ENCODE peak calls at places on chromosomes 2 and 18, in six cellular contexts. J is heart left ventricle, E is upper lobe of left lung, Z is body of pancreas, Q is HCT116, M is K562. L is an unnamed sample. For H3K4me1, the result is how much of the 10 kb centered on the place peaks cover.

GRCh38 chr2:202019689-202020450 is 13.8 kb upstream of the FZD7 start:
- ATAC-seq in J (peak), E (no peak), Z (no peak), Q (no peak), M (no peak), L (no peak)

GRCh38 chr2:235088608-235089020 is 136.8 kb downstream of the SH3BP4 start:
- ATAC-seq in J (no peak), E (peak), Z (no peak), Q (no peak), M (no peak), L (no peak)

GRCh38 chr2:47984041-47984440 is 77.7 kb upstream of the FBXO11 start:
- ATAC-seq in J (peak), E (no peak), Z (no peak), Q (no peak), M (peak), L (no peak)

GRCh38 chr18:1292167-1292566 is 387.5 kb downstream of the ADCYAP1 start:
- ATAC-seq in J (no peak), E (no peak), Z (peak), Q (no peak), M (no peak), L (no peak)

GRCh38 chr2:44759823-44760222 is 181.7 kb upstream of the SIX3 start:
- ATAC-seq in J (no peak), E (no peak), Z (no peak), Q (no peak), M (no peak), L (no peak)

GRCh38 chr2:101113441-101114267 is 37.5 kb downstream of the TBC1D8 start:
- ATAC-seq in J (no peak), E (peak), Z (peak), Q (peak), M (no peak), L (peak)

GRCh38 chr2:28516430-28516829 is 20.6 kb downstream of the PLB1 start:
- ATAC-seq in J (no peak), E (peak), Z (no peak), Q (no peak), M (no peak), L (no peak)

GRCh38 chr2:26396734-26397298 is 4.9 kb upstream of the DRC1 start:
- ATAC-seq in J (no peak), E (no peak), Z (no peak), Q (no peak), M (peak), L (no peak)

GRCh38 chr2:197209274-197209673 is 101.3 kb downstream of the ANKRD44 start:
- ATAC-seq in J (no peak), E (no peak), Z (peak), Q (no peak), M (no peak), L (no peak)

GRCh38 chr2:15665067-15665942 is 73.6 kb downstream of the DDX1 start:
- ATAC-seq in J (no peak), E (no peak), Z (no peak), Q (peak), M (peak), L (no peak)

GRCh38 chr2:28809927-28810326 is 707 bp upstream of the SPDYA start:
- ATAC-seq in J (peak), E (peak), Z (no peak), Q (no peak), M (no peak), L (no peak)

GRCh38 chr2:48423376-48423775 is 106.6 kb upstream of the STON1 start:
- ATAC-seq in J (no peak), E (no peak), Z (no peak), Q (no peak), M (no peak), L (no peak)

GRCh38 chr2:98601532-98602132 is 6.7 kb downstream of the COA5 start:
- ATAC-seq in J (peak), E (peak), Z (peak), Q (peak), M (peak), L (peak)

GRCh38 chr18:59865241-59865986 is 34.4 kb upstream of the PMAIP1 start:
- ATAC-seq in J (no peak), E (no peak), Z (no peak), Q (no peak), M (no peak), L (no peak)

GRCh38 chr2:138275881-138276280 is 225.7 kb upstream of the SPOPL start:
- ATAC-seq in J (no peak), E (peak), Z (peak), Q (no peak), M (no peak), L (no peak)

GRCh38 chr18:61972389-61973264 is 79.8 kb upstream of the RNF152 start:
- ATAC-seq in J (peak), E (peak), Z (no peak), Q (no peak), M (no peak), L (peak)

GRCh38 chr2:7661532-7661931 is 744.3 kb downstream of the RNF144A start:
- ATAC-seq in J (no peak), E (no peak), Z (no peak), Q (no peak), M (no peak), L (no peak)

GRCh38 chr2:108542071-108542470 is 7.8 kb downstream of the LIMS1 start:
- ATAC-seq in J (no peak), E (peak), Z (no peak), Q (no peak), M (no peak), L (peak)

GRCh38 chr2:128978155-128978707 is 659.6 kb upstream of the HS6ST1 start:
- ATAC-seq in J (no peak), E (no peak), Z (no peak), Q (no peak), M (no peak), L (no peak)

GRCh38 chr2:160109939-160110673 is 47.7 kb upstream of the PLA2R1 start:
- ATAC-seq in J (peak), E (peak), Z (peak), Q (peak), M (peak), L (peak)

GRCh38 chr2:75003276-75003675 is 44.8 kb downstream of the POLE4 start:
- ATAC-seq in J (peak), E (no peak), Z (no peak), Q (no peak), M (no peak), L (no peak)

GRCh38 chr2:159873136-159873728 is 75.2 kb upstream of the CD302 start:
- ATAC-seq in J (no peak), E (no peak), Z (peak), Q (peak), M (peak), L (peak)

GRCh38 chr2:106137944-106138903 is 55.9 kb downstream of the UXS1 start:
- ATAC-seq in J (peak), E (no peak), Z (no peak), Q (no peak), M (no peak), L (peak)

GRCh38 chr18:75276813-75277628 is 66.4 kb downstream of the TSHZ1 start:
- ATAC-seq in J (no peak), E (peak), Z (no peak), Q (no peak), M (no peak), L (no peak)

GRCh38 chr2:188997276-188997675 is 23.1 kb downstream of the COL3A1 start:
- ATAC-seq in J (no peak), E (peak), Z (no peak), Q (no peak), M (no peak), L (peak)

GRCh38 chr2:14942991-14943390 is 310.5 kb downstream of the LRATD1 start:
- ATAC-seq in J (no peak), E (no peak), Z (no peak), Q (no peak), M (no peak), L (no peak)

GRCh38 chr2:131425191-131426021 is 50.5 kb upstream of the TUBA3D start:
- ATAC-seq in J (no peak), E (no peak), Z (no peak), Q (no peak), M (no peak), L (no peak)

GRCh38 chr2:28423856-28424605 is 31.4 kb downstream of the FOSL2 start:
- ATAC-seq in J (peak), E (peak), Z (peak), Q (no peak), M (no peak), L (no peak)

GRCh38 chr2:186379052-186379451 is 107.0 kb upstream of the ZC3H15 start:
- ATAC-seq in J (no peak), E (no peak), Z (peak), Q (no peak), M (peak), L (no peak)

GRCh38 chr2:30287857-30288513 is 56.7 kb downstream of the LBH start:
- ATAC-seq in J (no peak), E (no peak), Z (no peak), Q (no peak), M (no peak), L (no peak)

GRCh38 chr2:20496069-20496468 is 49.2 kb downstream of the RHOB start:
- ATAC-seq in J (peak), E (peak), Z (peak), Q (peak), M (no peak), L (peak)

GRCh38 chr2:129923265-129924141 is 56.0 kb upstream of the RAB6C start:
- ATAC-seq in J (peak), E (peak), Z (peak), Q (peak), M (peak), L (no peak)

GRCh38 chr2:173630425-173631122 is 275.9 kb downstream of the CDCA7 start:
- ATAC-seq in J (no peak), E (no peak), Z (no peak), Q (no peak), M (no peak), L (no peak)

GRCh38 chr2:218323526-218324472 is 31.5 kb upstream of the TMBIM1 start:
- ATAC-seq in J (peak), E (peak), Z (peak), Q (peak), M (peak), L (peak)

GRCh38 chr18:58054041-58054733 is 10.2 kb downstream of the NEDD4L start:
- ATAC-seq in J (no peak), E (no peak), Z (peak), Q (no peak), M (peak), L (no peak)

GRCh38 chr2:11498543-11499034 is 32.6 kb upstream of the E2F6 start:
- ATAC-seq in J (peak), E (peak), Z (peak), Q (peak), M (no peak), L (peak)

DNA sequence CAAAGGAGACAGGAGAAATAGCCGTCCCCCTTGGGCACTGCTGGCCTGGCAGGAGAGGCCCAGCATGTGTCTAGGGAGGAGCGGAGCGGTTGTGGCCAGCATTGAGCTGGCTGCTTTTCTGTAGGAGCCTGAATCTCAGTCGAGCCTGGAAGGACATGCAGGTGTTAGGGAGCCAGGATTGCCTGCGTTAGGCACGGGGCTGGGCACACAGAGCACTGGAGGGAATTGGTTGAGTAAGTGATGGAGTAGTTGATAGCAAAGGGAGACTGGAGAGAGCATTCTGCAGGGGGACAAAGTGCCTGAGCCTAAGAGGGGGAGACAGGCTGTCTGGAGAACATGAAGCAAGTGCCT is 22.8 kb downstream of the ASAP2 start:
- ATAC-seq in J (no peak), E (no peak), Z (no peak), Q (no peak), M (no peak), L (no peak)
- H3K4me1 ChIP-seq in J (half or more), E (half or more), Z (under half), Q (under half), M (under half), L (half or more)

DNA sequence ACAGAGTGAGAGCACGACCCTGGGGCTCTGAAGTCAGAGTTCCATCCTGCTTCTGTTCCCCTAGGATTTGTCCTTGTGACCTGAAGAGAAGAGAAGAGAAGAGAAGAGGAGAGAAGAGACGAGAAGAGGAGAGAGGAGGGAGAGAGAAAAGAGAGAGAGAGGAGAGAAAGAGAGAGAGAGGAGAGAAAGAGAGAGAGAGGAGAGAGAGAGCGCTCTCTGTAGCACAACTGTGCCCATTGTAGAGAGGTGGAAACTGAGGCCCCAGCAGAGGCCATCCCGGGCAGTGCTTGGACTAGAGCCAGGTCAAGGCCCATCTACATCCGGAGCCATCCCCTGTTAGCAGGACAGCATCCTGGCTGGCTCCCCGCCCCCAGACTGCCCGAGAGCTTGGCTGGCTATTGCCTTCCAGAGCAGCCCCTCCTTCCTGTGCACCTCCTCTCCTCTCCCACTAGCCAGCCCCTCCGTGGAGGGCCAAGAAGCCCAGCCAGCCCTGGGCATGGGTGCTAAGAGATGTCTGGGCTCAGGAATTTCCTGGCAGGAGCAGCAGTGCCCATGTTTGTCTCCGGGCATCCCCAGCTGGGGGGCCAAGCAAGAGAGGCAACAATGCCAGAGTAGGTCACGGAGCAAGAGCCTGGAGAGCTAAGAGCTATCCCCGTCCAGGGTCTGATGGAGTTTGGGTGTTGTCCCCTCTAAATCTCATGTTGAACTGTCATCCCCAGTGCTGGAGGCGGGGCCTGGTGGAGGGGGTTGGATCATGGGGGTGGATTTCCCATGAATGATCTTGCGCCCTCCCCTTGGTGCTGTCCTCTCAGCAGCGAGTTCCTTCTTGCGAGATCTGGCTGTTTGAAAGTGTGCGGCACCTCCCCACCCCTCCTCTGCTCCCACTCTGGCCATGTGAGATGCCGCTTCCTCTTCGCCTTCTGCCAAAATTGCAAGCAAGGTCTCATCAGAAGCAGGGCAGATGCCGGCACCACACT is 18.2 kb upstream of the GPR55 start:
- ATAC-seq in J (peak), E (peak), Z (no peak), Q (peak), M (peak), L (peak)
- TF ChIP-seq POLR2A in J (no peak), E (no peak), Z (no peak), Q (no peak), M (no peak), L (no peak)

DNA sequence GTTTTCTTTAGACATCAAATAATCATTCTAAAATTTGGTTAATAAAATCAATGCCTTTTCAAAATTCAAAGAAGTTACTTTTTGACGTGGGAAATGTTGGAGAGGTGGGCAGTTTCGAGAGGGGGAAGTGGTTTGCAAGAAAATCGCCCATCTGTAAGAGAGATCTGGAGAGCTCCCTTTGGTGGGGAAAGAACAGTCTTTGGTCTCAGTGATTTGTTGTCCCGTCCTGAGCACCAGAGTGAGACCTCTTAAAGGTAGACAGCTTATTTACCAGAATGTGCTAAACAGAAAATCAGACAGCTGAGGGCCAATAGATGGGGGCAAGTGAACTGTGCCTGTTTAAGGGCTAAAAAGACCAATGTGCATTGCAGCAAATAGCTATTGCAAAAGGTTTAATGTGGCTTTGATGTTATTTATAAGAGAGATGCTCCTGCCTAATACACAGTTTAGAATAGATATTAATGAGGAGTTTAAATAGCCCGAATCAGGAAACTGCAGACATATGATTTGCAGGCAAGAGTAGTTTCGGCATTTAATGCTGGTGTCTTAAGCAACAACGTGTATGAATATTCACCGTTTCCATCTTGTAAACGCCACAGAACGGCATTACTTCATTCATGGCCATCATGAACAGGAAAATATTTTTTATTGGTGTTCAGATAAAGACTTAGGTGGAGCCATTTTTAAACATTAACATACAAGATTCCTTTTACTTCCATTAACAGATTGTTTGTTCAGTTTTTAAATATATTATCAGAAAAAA is 29.5 kb downstream of the ARHGAP15 start:
- ATAC-seq in J (no peak), E (no peak), Z (no peak), Q (no peak), M (no peak), L (no peak)
- H3K27ac ChIP-seq in J (peak), E (no peak), Z (no peak), Q (no peak), M (no peak), L (no peak)

GRCh38 chr2:190360965-190361364 is 17.6 kb downstream of the INPP1 start:
- ATAC-seq in J (no peak), E (no peak), Z (no peak), Q (no peak), M (no peak), L (no peak)

GRCh38 chr2:190357596-190357995 is 14.2 kb downstream of the INPP1 start:
- ATAC-seq in J (no peak), E (no peak), Z (no peak), Q (no peak), M (no peak), L (no peak)

GRCh38 chr2:190360561-190360960 is 17.2 kb downstream of the INPP1 start:
- ATAC-seq in J (no peak), E (no peak), Z (no peak), Q (no peak), M (no peak), L (no peak)

GRCh38 chr2:190361572-190361971 is 18.2 kb downstream of the INPP1 start:
- ATAC-seq in J (no peak), E (no peak), Z (no peak), Q (no peak), M (no peak), L (no peak)

DNA sequence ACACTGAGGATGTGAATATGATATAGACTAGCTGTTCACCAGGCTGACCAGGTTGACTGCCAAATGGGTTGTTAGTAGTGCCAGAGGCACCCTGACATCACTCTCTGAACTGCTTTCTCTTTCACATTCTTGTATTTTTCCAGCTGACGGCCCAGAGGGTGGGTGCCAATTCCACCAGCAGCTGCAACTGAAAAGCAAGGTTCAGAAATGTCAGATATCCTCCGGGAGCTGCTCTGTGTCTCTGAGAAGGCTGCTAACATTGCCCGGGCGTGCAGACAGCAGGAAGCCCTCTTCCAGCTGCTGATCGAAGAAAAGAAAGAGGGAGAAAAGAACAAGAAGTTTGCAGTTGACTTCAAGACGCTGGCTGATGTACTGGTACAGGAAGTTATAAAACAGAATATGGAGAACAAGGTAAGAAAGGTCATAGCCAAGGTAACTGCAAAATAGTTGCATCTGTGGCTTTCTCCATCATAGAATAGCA is 16.5 kb downstream of the INPP1 start:
- ATAC-seq in J (peak), E (peak), Z (peak), Q (no peak), M (peak), L (peak)
- H3K4me1 ChIP-seq in J (under half), E (under half), Z (under half), Q (under half), M (under half), L (under half)

L was measured in gastroesophageal sphincter.